ENCODE peak calls at places on chromosomes 11 and 22, in four cellular contexts. X is K562, V is GM12878, L is IMR-90. B is an unnamed sample.
A peak's percentile ranks its signal among the peaks of the same experiment; 100 is the strongest.

GRCh38 chr11:44305643-44306468 is 4.1 kb downstream of the ALX4 start:
- DNase-seq in X (no peak), V (no peak), L (no peak), B (peak; percentile 14)

GRCh38 chr22:44202261-44202789 is 21.6 kb downstream of the PARVG start:
- DNase-seq in X (no peak), V (no peak), L (peak; percentile 90), B (no peak)

GRCh38 chr11:74443071-74443864 is 24.1 kb downstream of the KCNE3 start:
- DNase-seq in X (no peak), V (no peak), L (peak; percentile 11), B (peak; percentile 70)

GRCh38 chr11:12237381-12237784 is 127.0 kb downstream of the MICAL2 start:
- DNase-seq in X (no peak), V (no peak), L (no peak), B (no peak)

GRCh38 chr22:23233746-23234408 is 53.6 kb downstream of the BCR start:
- DNase-seq in X (peak; percentile 56), V (no peak), L (peak; percentile 92), B (no peak)

GRCh38 chr11:125402436-125402835 is 93.6 kb downstream of the FEZ1 start:
- DNase-seq in X (no peak), V (no peak), L (peak; percentile 73), B (peak; percentile 19)

GRCh38 chr22:17921871-17922821 is 102.2 kb downstream of the MICAL3 start:
- DNase-seq in X (peak; percentile 95), V (no peak), L (no peak), B (no peak)

GRCh38 chr11:73648629-73649046 is 2.3 kb downstream of the PLEKHB1 start:
- DNase-seq in X (no peak), V (no peak), L (no peak), B (no peak)

GRCh38 chr11:40444151-40444550 is 1015.3 kb downstream of the LRRC4C start:
- DNase-seq in X (no peak), V (no peak), L (no peak), B (no peak)

GRCh38 chr11:102990145-102990544 is 34.6 kb upstream of the MMP13 start:
- DNase-seq in X (no peak), V (no peak), L (peak; percentile 26), B (no peak)

GRCh38 chr11:57069942-57070341 is 81.2 kb downstream of the OR5AK2 start:
- DNase-seq in X (no peak), V (no peak), L (no peak), B (no peak)

GRCh38 chr11:23789938-23790371 is 706.9 kb upstream of the LUZP2 start:
- DNase-seq in X (no peak), V (no peak), L (peak; percentile 86), B (no peak)

GRCh38 chr22:30275625-30276024 is 9.0 kb upstream of the OSM start:
- DNase-seq in X (no peak), V (no peak), L (no peak), B (no peak)

GRCh38 chr22:45915841-45916240 is 61.1 kb downstream of the WNT7B start:
- DNase-seq in X (no peak), V (no peak), L (no peak), B (no peak)

GRCh38 chr11:112073941-112074811 is at the start of the genes NKAPD1 and PIH1D2:
- DNase-seq in X (peak; percentile 87), V (peak; percentile 88), L (peak; percentile 88), B (peak; percentile 93)

GRCh38 chr11:32006799-32007388 is 84.0 kb upstream of the RCN1 start:
- DNase-seq in X (peak; percentile 47), V (peak; percentile 11), L (peak; percentile 51), B (peak; percentile 45)

GRCh38 chr11:35040221-35040942 is 98.6 kb upstream of the CD44 start:
- DNase-seq in X (peak; percentile 46), V (peak; percentile 84), L (peak; percentile 69), B (no peak)

GRCh38 chr11:78562398-78562797 is 12.3 kb downstream of the NARS2 start:
- DNase-seq in X (no peak), V (no peak), L (peak; percentile 75), B (peak; percentile 64)

GRCh38 chr11:113313601-113314000 is 782 bp upstream of the TTC12 start:
- DNase-seq in X (no peak), V (no peak), L (peak; percentile 8), B (no peak)

GRCh38 chr11:101176381-101176780 is 46.8 kb upstream of the PGR start:
- DNase-seq in X (no peak), V (no peak), L (no peak), B (no peak)

GRCh38 chr11:7473702-7474101 is 11.6 kb upstream of the OLFML1 start:
- DNase-seq in X (no peak), V (peak; percentile 40), L (no peak), B (no peak)

GRCh38 chr22:20267441-20268288 is 453 bp downstream of the RTN4R start:
- DNase-seq in X (peak; percentile 79), V (no peak), L (no peak), B (no peak)

GRCh38 chr11:72553748-72554147 is 119.4 kb upstream of the CLPB start:
- DNase-seq in X (peak; percentile 36), V (no peak), L (no peak), B (no peak)

GRCh38 chr22:46122511-46122971 is 27.8 kb upstream of the PPARA start:
- DNase-seq in X (peak; percentile 86), V (no peak), L (peak; percentile 46), B (peak; percentile 43)

DNA sequence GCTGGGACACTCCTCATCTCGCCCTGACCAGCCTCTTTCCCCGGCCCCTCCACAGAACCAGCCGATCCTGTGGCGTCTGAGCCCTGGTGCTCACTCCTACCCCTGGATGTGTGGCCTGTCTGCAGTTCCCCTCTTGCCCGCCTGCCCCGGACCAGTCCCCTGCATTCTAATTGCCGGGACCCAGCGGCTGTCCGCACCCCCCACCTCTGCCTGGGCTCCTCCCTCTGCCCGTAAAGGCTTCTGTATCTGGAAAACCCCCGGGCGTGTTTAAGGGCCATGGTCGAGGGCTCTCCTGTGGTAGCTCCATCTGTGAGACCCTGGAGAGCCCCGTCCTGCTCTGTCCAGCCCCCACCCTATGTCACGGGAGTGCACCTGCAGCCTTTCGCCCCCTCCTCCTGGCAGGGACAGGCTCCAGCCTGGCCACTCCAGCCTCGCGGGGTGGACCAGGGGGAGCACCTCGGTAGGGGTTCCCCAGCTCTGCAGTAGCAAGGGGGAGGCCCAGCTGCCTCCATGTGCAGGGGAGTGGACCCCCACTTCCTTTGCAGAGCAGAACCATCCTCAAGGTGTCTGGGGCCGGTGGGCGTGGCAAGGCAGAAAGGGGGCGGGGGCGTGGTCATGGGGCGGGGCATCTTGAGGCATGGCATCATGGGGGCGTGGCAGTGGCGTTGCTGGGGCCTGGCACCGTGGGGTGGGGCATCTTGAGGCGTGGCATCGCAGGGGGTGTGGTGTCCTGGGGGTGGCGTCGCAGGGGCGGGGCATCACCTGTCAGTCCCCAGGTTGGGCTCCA is 430.4 kb downstream of the TBC1D22A start:
- DNase-seq in X (peak; percentile 48), V (no peak), L (no peak), B (no peak)
- H3K9me3 ChIP-seq in X (no peaks in the 10 kb centered on the region), V (no peaks in the 10 kb centered on the region), L (no peaks in the 10 kb centered on the region), B (no peaks in the 10 kb centered on the region)

GRCh38 chr11:93570759-93571413 is 27.7 kb upstream of the SMCO4 start:
- DNase-seq in X (no peak), V (no peak), L (peak; percentile 62), B (no peak)
- TF ChIP-seq FOS in X (no peak), V (no peak), L (no peak), B (no peak)

GRCh38 chr11:70772950-70773349 is 374.6 kb downstream of the CTTN start:
- DNase-seq in X (peak; percentile 54), V (no peak), L (no peak), B (no peak)
- H3K9me3 ChIP-seq in X (no peaks in the 10 kb centered on the region), V (no peaks in the 10 kb centered on the region), L (no peaks in the 10 kb centered on the region), B (no peaks in the 10 kb centered on the region)

GRCh38 chr11:118872403-118872821 is 11.3 kb upstream of the CXCR5 start:
- DNase-seq in X (no peak), V (no peak), L (no peak), B (no peak)
- TF ChIP-seq FOS in X (no peak), V (no peak), L (no peak), B (no peak)

DNA sequence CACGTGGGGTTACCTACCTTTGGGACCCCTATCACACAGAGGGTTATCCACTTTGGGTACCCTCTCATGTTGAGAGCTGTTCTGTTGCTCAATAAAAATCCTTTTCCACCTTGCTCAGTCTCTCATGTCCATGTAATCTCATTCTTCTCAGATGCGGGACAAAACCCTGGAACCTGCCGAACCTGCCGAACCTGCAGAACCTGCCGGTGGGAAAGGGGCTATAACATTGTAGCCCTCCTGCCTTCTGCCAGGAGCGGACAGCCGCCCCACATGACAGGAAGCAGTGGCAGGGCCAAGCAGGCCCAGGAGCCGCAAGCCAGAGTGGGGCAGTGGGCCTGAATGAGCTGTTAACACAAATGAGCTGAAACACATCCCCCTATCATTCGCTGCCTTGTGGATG is 18.1 kb downstream of the NPAT start:
- DNase-seq in X (no peak), V (no peak), L (no peak), B (no peak)
- H3K9me3 ChIP-seq in X (peaks cover 29% of the 10 kb centered on the region), V (peaks cover 49% of the 10 kb centered on the region), L (peaks cover 16% of the 10 kb centered on the region), B (no peaks in the 10 kb centered on the region)

GRCh38 chr11:14026961-14027360 is 64.4 kb downstream of the SPON1 start:
- DNase-seq in X (no peak), V (no peak), L (peak; percentile 48), B (no peak)

GRCh38 chr11:14029971-14030531 is 67.5 kb downstream of the SPON1 start:
- DNase-seq in X (no peak), V (no peak), L (peak; percentile 81), B (no peak)

DNA sequence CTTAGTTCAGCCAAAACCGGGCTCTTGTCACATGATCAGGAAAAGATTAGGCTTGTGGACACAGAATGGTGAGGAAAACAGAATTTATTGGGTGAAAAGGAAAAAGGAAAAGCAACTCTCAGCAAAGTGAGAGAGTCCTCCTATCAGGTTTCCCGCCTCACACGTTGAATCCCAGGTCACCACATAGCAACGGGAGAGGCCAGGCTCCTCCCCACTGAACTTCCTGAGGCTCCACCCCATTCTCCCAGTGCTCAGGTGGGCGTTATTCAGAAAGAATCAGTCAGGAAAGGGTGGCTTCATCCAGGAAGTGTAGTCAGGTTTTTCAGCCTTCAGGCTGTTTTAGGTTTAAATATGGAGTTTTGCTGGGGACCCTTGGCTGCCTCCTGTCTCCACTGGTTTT is 66.9 kb downstream of the SPON1 start:
- DNase-seq in X (no peak), V (no peak), L (no peak), B (no peak)
- TF ChIP-seq FOS in X (no peak), V (no peak), L (no peak), B (no peak)

GRCh38 chr22:48868554-48868953 is 959.1 kb downstream of the BRD1 start:
- DNase-seq in X (no peak), V (no peak), L (no peak), B (no peak)

GRCh38 chr22:48869161-48869560 is 958.5 kb downstream of the BRD1 start:
- DNase-seq in X (no peak), V (no peak), L (no peak), B (no peak)

GRCh38 chr22:48869788-48870187 is 957.9 kb downstream of the BRD1 start:
- DNase-seq in X (no peak), V (no peak), L (no peak), B (no peak)

GRCh38 chr22:48871176-48871840 is 956.4 kb downstream of the BRD1 start:
- DNase-seq in X (no peak), V (no peak), L (no peak), B (no peak)

DNA sequence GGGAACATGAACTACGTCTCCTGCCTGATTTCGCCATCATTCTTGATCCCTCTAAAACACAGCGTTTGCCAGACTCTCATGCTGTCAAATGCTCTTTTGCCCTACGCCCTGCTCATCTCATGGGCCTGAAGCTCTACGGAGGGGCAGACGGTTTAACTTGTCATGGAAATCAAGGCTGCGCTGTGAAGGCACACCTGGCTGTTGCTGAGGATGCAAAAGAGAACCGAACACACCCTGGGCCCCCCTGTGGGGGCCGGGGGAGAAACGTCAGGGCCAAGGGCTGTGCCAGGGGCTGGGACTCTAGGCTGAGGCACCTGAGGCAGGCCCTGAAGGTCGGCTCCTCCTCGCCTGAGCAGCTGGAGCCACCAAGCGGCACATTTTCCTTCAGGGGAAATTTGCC is 957.2 kb downstream of the BRD1 start:
- DNase-seq in X (no peak), V (no peak), L (no peak), B (no peak)
- H3K9me3 ChIP-seq in X (no peaks in the 10 kb centered on the region), V (no peaks in the 10 kb centered on the region), L (peaks cover 49% of the 10 kb centered on the region), B (peaks cover 16% of the 10 kb centered on the region)